ENCODE peak calls at places on chromosomes 6 and 20, in five cellular contexts. F is bronchial epithelial cell; Q is skeletal muscle cell; W is heart right ventricle; N is activated CD4-positive, alpha-beta T cell treated with anti-CD3 and anti-CD28 coated beads, Interleukin-2, amount 10 ng/mL, durations not matched to agents 7 days and 5 days. G is an unnamed sample.

GRCh38 chr6:33171889-33172203 is 20.4 kb downstream of the COL11A2 start:
- DNase-seq in N (no peak), Q (no peak), F (no peak), W (no peak), G (no peak)

GRCh38 chr6:26017567-26017966 is 55.0 kb downstream of the TRIM38 start:
- DNase-seq in Q (peak), N (peak), W (peak), F (peak), G (peak)

GRCh38 chr20:18477821-18478220 is 10.6 kb downstream of the POLR3F start:
- DNase-seq in F (no peak), N (no peak), W (no peak), Q (no peak), G (no peak)

GRCh38 chr6:39688494-39688893 is 36.7 kb downstream of the KIF6 start:
- DNase-seq in W (no peak), Q (peak), F (peak), N (no peak), G (no peak)

GRCh38 chr6:43246301-43247114 is 3.2 kb downstream of the TTBK1 start:
- DNase-seq in F (no peak), W (peak), Q (no peak), N (no peak), G (peak)

GRCh38 chr6:42451146-42451594 is 556 bp downstream of the TRERF1 start:
- DNase-seq in N (peak), Q (no peak), W (no peak), F (no peak), G (peak)

GRCh38 chr6:7136859-7137334 is 29.1 kb downstream of the RREB1 start:
- DNase-seq in N (no peak), Q (no peak), F (no peak), W (no peak), G (no peak)

GRCh38 chr6:15769471-15770088 is 106.8 kb upstream of the DTNBP1 start:
- DNase-seq in Q (no peak), F (no peak), W (no peak), N (no peak), G (no peak)

GRCh38 chr20:31687777-31688176 is 34.9 kb downstream of the BCL2L1 start:
- DNase-seq in F (no peak), W (no peak), Q (no peak), N (no peak), G (no peak)

GRCh38 chr20:58235010-58235409 is 6.6 kb upstream of the ANKRD60 start:
- DNase-seq in F (no peak), W (no peak), N (no peak), Q (no peak), G (no peak)

GRCh38 chr6:28980797-28981390 is 24.2 kb downstream of the ZNF311 start:
- DNase-seq in F (peak), N (peak), W (no peak), Q (no peak), G (peak)

GRCh38 chr6:5459346-5459745 is 198.0 kb downstream of the FARS2 start:
- DNase-seq in W (no peak), Q (no peak), N (no peak), F (no peak), G (no peak)

GRCh38 chr20:57651977-57652864 is 32.0 kb upstream of the ZBP1 start:
- DNase-seq in Q (no peak), N (no peak), F (no peak), W (no peak), G (peak)

GRCh38 chr6:37524025-37524647 is 24.4 kb upstream of the CCDC167 start:
- DNase-seq in N (no peak), F (peak), Q (no peak), W (no peak), G (no peak)

GRCh38 chr20:37914672-37915433 is 11.9 kb downstream of the VSTM2L start:
- DNase-seq in W (no peak), N (peak), Q (no peak), F (no peak), G (no peak)

G was measured in left colon.